ENCODE peak calls at places on chromosomes 11 and 22, in nine cellular contexts. One of them, this sample, is unnamed.

GRCh38 chr11:129323896-129324522 is 51.6 kb upstream of the BARX2 start:
- DNase-seq in AG04450: no peak
- DNase-seq in fibroblast of lung: peak; percentile 80
- DNase-seq in breast epithelium: peak; percentile 32
- DNase-seq in naive thymus-derived CD4-positive, alpha-beta T cell: no peak
- DNase-seq in esophagus muscularis mucosa: no peak
- DNase-seq in H1: peak; percentile 36
- DNase-seq in PC-9: no peak
- DNase-seq in endodermal cell: peak; percentile 56
- DNase-seq in this sample: no peak

GRCh38 chr22:34416321-34416900 is 496.1 kb upstream of the LARGE1 start:
- DNase-seq in AG04450: no peak
- DNase-seq in fibroblast of lung: no peak
- DNase-seq in breast epithelium: no peak
- DNase-seq in naive thymus-derived CD4-positive, alpha-beta T cell: no peak
- DNase-seq in esophagus muscularis mucosa: peak; percentile 89
- DNase-seq in H1: no peak
- DNase-seq in PC-9: no peak
- DNase-seq in endodermal cell: peak; percentile 42
- DNase-seq in this sample: no peak

GRCh38 chr11:125268611-125269010 is 104.1 kb downstream of the PKNOX2 start:
- DNase-seq in AG04450: no peak
- DNase-seq in fibroblast of lung: no peak
- DNase-seq in breast epithelium: no peak
- DNase-seq in naive thymus-derived CD4-positive, alpha-beta T cell: no peak
- DNase-seq in esophagus muscularis mucosa: no peak
- DNase-seq in H1: no peak
- DNase-seq in PC-9: no peak
- DNase-seq in endodermal cell: no peak
- DNase-seq in this sample: peak; percentile 53

GRCh38 chr11:115886111-115886733 is 382.0 kb upstream of the CADM1 start:
- DNase-seq in AG04450: no peak
- DNase-seq in fibroblast of lung: no peak
- DNase-seq in breast epithelium: no peak
- DNase-seq in naive thymus-derived CD4-positive, alpha-beta T cell: no peak
- DNase-seq in esophagus muscularis mucosa: peak; percentile 53
- DNase-seq in H1: no peak
- DNase-seq in PC-9: no peak
- DNase-seq in endodermal cell: no peak
- DNase-seq in this sample: no peak

GRCh38 chr22:26401726-26402125 is 27.3 kb upstream of the ASPHD2 start:
- DNase-seq in AG04450: no peak
- DNase-seq in fibroblast of lung: no peak
- DNase-seq in breast epithelium: no peak
- DNase-seq in naive thymus-derived CD4-positive, alpha-beta T cell: no peak
- DNase-seq in esophagus muscularis mucosa: no peak
- DNase-seq in H1: no peak
- DNase-seq in PC-9: no peak
- DNase-seq in endodermal cell: peak; percentile 59
- DNase-seq in this sample: no peak

GRCh38 chr11:2318707-2319106 is 16.9 kb downstream of the TSPAN32 start:
- DNase-seq in AG04450: no peak
- DNase-seq in fibroblast of lung: no peak
- DNase-seq in breast epithelium: no peak
- DNase-seq in naive thymus-derived CD4-positive, alpha-beta T cell: no peak
- DNase-seq in esophagus muscularis mucosa: no peak
- DNase-seq in H1: no peak
- DNase-seq in PC-9: no peak
- DNase-seq in endodermal cell: no peak
- DNase-seq in this sample: no peak

GRCh38 chr11:64835616-64836447 is 8.6 kb downstream of the CDC42BPG start:
- DNase-seq in AG04450: no peak
- DNase-seq in fibroblast of lung: no peak
- DNase-seq in breast epithelium: no peak
- DNase-seq in naive thymus-derived CD4-positive, alpha-beta T cell: no peak
- DNase-seq in esophagus muscularis mucosa: no peak
- DNase-seq in H1: no peak
- DNase-seq in PC-9: no peak
- DNase-seq in endodermal cell: no peak
- DNase-seq in this sample: no peak

GRCh38 chr11:44190883-44191230 is 95.4 kb downstream of the EXT2 start:
- DNase-seq in AG04450: no peak
- DNase-seq in fibroblast of lung: no peak
- DNase-seq in breast epithelium: no peak
- DNase-seq in naive thymus-derived CD4-positive, alpha-beta T cell: no peak
- DNase-seq in esophagus muscularis mucosa: no peak
- DNase-seq in H1: no peak
- DNase-seq in PC-9: no peak
- DNase-seq in endodermal cell: no peak
- DNase-seq in this sample: no peak

GRCh38 chr11:3665336-3666022 is 5.7 kb downstream of the CHRNA10 start:
- DNase-seq in AG04450: no peak
- DNase-seq in fibroblast of lung: no peak
- DNase-seq in breast epithelium: no peak
- DNase-seq in naive thymus-derived CD4-positive, alpha-beta T cell: no peak
- DNase-seq in esophagus muscularis mucosa: no peak
- DNase-seq in H1: no peak
- DNase-seq in PC-9: no peak
- DNase-seq in endodermal cell: no peak
- DNase-seq in this sample: no peak
- H3K4me3 ChIP-seq in AG04450: no peak overlapping the region
- H3K4me3 ChIP-seq in fibroblast of lung: no peak overlapping the region
- H3K4me3 ChIP-seq in breast epithelium: no peak overlapping the region
- H3K4me3 ChIP-seq in naive thymus-derived CD4-positive, alpha-beta T cell: no peak overlapping the region
- H3K4me3 ChIP-seq in esophagus muscularis mucosa: no peak overlapping the region
- H3K4me3 ChIP-seq in H1: no peak overlapping the region
- H3K4me3 ChIP-seq in PC-9: no peak overlapping the region
- H3K4me3 ChIP-seq in endodermal cell: no peak overlapping the region
- H3K4me3 ChIP-seq in this sample: no peak overlapping the region

GRCh38 chr22:35446365-35446764 is 46.4 kb downstream of the MCM5 start:
- DNase-seq in AG04450: peak; percentile 77
- DNase-seq in fibroblast of lung: peak; percentile 83
- DNase-seq in breast epithelium: no peak
- DNase-seq in naive thymus-derived CD4-positive, alpha-beta T cell: no peak
- DNase-seq in esophagus muscularis mucosa: no peak
- DNase-seq in H1: no peak
- DNase-seq in PC-9: peak; percentile 45
- DNase-seq in endodermal cell: no peak
- DNase-seq in this sample: peak; percentile 40
- H3K27me3 ChIP-seq in AG04450: no peaks in the 10 kb centered on the region
- H3K27me3 ChIP-seq in fibroblast of lung: no peaks in the 10 kb centered on the region
- H3K27me3 ChIP-seq in breast epithelium: no peaks in the 10 kb centered on the region
- H3K27me3 ChIP-seq in naive thymus-derived CD4-positive, alpha-beta T cell: no peaks in the 10 kb centered on the region
- H3K27me3 ChIP-seq in esophagus muscularis mucosa: no peaks in the 10 kb centered on the region
- H3K27me3 ChIP-seq in H1: no peaks in the 10 kb centered on the region
- H3K27me3 ChIP-seq in PC-9: no peaks in the 10 kb centered on the region
- H3K27me3 ChIP-seq in endodermal cell: no peaks in the 10 kb centered on the region
- H3K27me3 ChIP-seq in this sample: no peaks in the 10 kb centered on the region

GRCh38 chr22:11042116-11042515 is 4485.9 kb upstream of the OR11H1 start:
- DNase-seq in AG04450: no peak
- DNase-seq in fibroblast of lung: no peak
- DNase-seq in breast epithelium: no peak
- DNase-seq in naive thymus-derived CD4-positive, alpha-beta T cell: no peak
- DNase-seq in esophagus muscularis mucosa: no peak
- DNase-seq in H1: no peak
- DNase-seq in PC-9: no peak
- DNase-seq in endodermal cell: peak; percentile 10
- DNase-seq in this sample: no peak
- H3K9me3 ChIP-seq in AG04450: peaks cover 24% of the 10 kb centered on the region
- H3K9me3 ChIP-seq in fibroblast of lung: peaks cover 2% of the 10 kb centered on the region
- H3K9me3 ChIP-seq in breast epithelium: peaks cover 58% of the 10 kb centered on the region
- H3K9me3 ChIP-seq in naive thymus-derived CD4-positive, alpha-beta T cell: no peaks in the 10 kb centered on the region
- H3K9me3 ChIP-seq in esophagus muscularis mucosa: peaks cover 34% of the 10 kb centered on the region
- H3K9me3 ChIP-seq in H1: peaks cover 44% of the 10 kb centered on the region
- H3K9me3 ChIP-seq in PC-9: no peaks in the 10 kb centered on the region
- H3K9me3 ChIP-seq in endodermal cell: peaks cover 67% of the 10 kb centered on the region
- H3K9me3 ChIP-seq in this sample: no peaks in the 10 kb centered on the region

DNA sequence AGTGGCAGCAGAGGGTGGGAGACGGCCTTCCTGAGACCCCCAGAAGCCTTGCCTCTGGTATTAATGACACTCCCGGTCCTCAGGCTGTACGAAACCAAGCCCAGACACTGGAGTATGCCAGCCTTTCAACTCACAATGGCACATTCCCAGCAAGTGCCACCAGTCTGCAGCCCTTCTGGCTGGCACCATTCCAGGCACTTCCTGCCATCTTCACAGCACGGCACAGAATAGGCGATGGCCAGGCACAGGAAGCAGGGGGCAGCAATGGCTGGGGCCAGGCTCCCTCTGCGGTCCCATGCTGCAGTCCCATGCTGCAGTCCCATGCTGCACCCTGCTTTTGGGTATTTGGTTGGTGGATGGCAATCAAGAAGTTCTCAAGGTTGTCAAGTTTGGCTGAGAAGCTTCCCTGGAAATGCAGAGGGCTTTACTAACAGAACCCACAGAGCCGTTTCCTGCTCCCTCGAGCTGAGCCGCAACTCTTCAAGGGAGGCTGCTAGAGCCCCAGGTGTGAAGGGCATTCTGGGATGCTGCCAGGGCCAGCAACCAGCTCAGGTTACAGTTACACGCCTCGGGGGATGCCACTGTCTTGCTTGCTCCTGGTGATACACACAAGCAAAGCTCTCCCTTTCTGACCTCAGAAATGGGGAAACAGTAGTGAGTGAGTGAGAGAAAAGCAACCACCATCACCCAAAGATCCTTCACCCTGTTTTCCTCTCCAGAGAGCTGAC is 23.8 kb downstream of the LRFN4 start:
- DNase-seq in AG04450: no peak
- DNase-seq in fibroblast of lung: no peak
- DNase-seq in breast epithelium: peak; percentile 60
- DNase-seq in naive thymus-derived CD4-positive, alpha-beta T cell: peak; percentile 20
- DNase-seq in esophagus muscularis mucosa: no peak
- DNase-seq in H1: no peak
- DNase-seq in PC-9: peak; percentile 97
- DNase-seq in endodermal cell: no peak
- DNase-seq in this sample: no peak
- H3K4me3 ChIP-seq in AG04450: no peak overlapping the region
- H3K4me3 ChIP-seq in fibroblast of lung: no peak overlapping the region
- H3K4me3 ChIP-seq in breast epithelium: no peak overlapping the region
- H3K4me3 ChIP-seq in naive thymus-derived CD4-positive, alpha-beta T cell: no peak overlapping the region
- H3K4me3 ChIP-seq in esophagus muscularis mucosa: no peak overlapping the region
- H3K4me3 ChIP-seq in H1: no peak overlapping the region
- H3K4me3 ChIP-seq in PC-9: no peak overlapping the region
- H3K4me3 ChIP-seq in endodermal cell: no peak overlapping the region
- H3K4me3 ChIP-seq in this sample: no peak overlapping the region

GRCh38 chr11:126637800-126638175 is 282.3 kb downstream of the ST3GAL4 start:
- DNase-seq in AG04450: peak; percentile 81
- DNase-seq in fibroblast of lung: peak; percentile 24
- DNase-seq in breast epithelium: no peak
- DNase-seq in naive thymus-derived CD4-positive, alpha-beta T cell: no peak
- DNase-seq in esophagus muscularis mucosa: no peak
- DNase-seq in H1: no peak
- DNase-seq in PC-9: no peak
- DNase-seq in endodermal cell: no peak
- DNase-seq in this sample: peak; percentile 92
- H3K27me3 ChIP-seq in AG04450: no peaks in the 10 kb centered on the region
- H3K27me3 ChIP-seq in fibroblast of lung: no peaks in the 10 kb centered on the region
- H3K27me3 ChIP-seq in breast epithelium: peaks cover 10% of the 10 kb centered on the region
- H3K27me3 ChIP-seq in naive thymus-derived CD4-positive, alpha-beta T cell: no peaks in the 10 kb centered on the region
- H3K27me3 ChIP-seq in esophagus muscularis mucosa: no peaks in the 10 kb centered on the region
- H3K27me3 ChIP-seq in H1: no peaks in the 10 kb centered on the region
- H3K27me3 ChIP-seq in PC-9: peaks cover 50% of the 10 kb centered on the region
- H3K27me3 ChIP-seq in endodermal cell: no peaks in the 10 kb centered on the region
- H3K27me3 ChIP-seq in this sample: no peaks in the 10 kb centered on the region